ENCODE peak calls at places on chromosome 6, in five cellular contexts. B, C, G, N and I are unnamed samples.

GRCh38 chr6:148530394-148530923 is 187.8 kb downstream of the SASH1 start:
- DNase-seq in B (peak; percentile 13), C (peak; percentile 73), G (no peak), N (peak; percentile 65), I (no peak)

GRCh38 chr6:102520981-102521380 is 1127.5 kb downstream of the GRIK2 start:
- DNase-seq in B (no peak), C (peak; percentile 64), G (no peak), N (no peak), I (no peak)

GRCh38 chr6:117530467-117531242 is 48.2 kb downstream of the DCBLD1 start:
- DNase-seq in B (no peak), C (peak; percentile 82), G (no peak), N (no peak), I (no peak)

GRCh38 chr6:77173472-77174074 is 289.7 kb downstream of the HTR1B start:
- DNase-seq in B (peak; percentile 5), C (no peak), G (peak; percentile 39), N (peak; percentile 17), I (no peak)

GRCh38 chr6:143328885-143329284 is 121.6 kb downstream of the ADAT2 start:
- DNase-seq in B (no peak), C (no peak), G (no peak), N (no peak), I (no peak)

GRCh38 chr6:75893058-75893775 is 144.2 kb downstream of the MYO6 start:
- DNase-seq in B (peak; percentile 38), C (peak; percentile 94), G (no peak), N (no peak), I (no peak)

GRCh38 chr6:96659084-96659845 is 96.3 kb downstream of the FHL5 start:
- DNase-seq in B (no peak), C (no peak), G (no peak), N (no peak), I (no peak)

GRCh38 chr6:108581237-108581931 is 20.7 kb downstream of the FOXO3 start:
- DNase-seq in B (no peak), C (peak; percentile 86), G (no peak), N (peak; percentile 65), I (no peak)

GRCh38 chr6:36999467-37000125 is 5.9 kb upstream of the FGD2 start:
- DNase-seq in B (no peak), C (no peak), G (no peak), N (no peak), I (no peak)

GRCh38 chr6:33925869-33926268 is 122.1 kb upstream of the MLN start:
- DNase-seq in B (no peak), C (no peak), G (no peak), N (no peak), I (no peak)

GRCh38 chr6:32638521-32639219 is 1.5 kb downstream of the HLA-DQA1 start:
- DNase-seq in B (no peak), C (no peak), G (no peak), N (no peak), I (no peak)

GRCh38 chr6:32642707-32643106 is 5.5 kb downstream of the HLA-DQA1 start:
- DNase-seq in B (no peak), C (no peak), G (no peak), N (no peak), I (no peak)

GRCh38 chr6:32643904-32644303 is 6.7 kb downstream of the HLA-DQA1 start:
- DNase-seq in B (no peak), C (no peak), G (no peak), N (no peak), I (no peak)

GRCh38 chr6:32639440-32640394 is 2.5 kb downstream of the HLA-DQA1 start:
- DNase-seq in B (no peak), C (no peak), G (no peak), N (no peak), I (no peak)

GRCh38 chr6:32641122-32641521 is 3.9 kb downstream of the HLA-DQA1 start:
- DNase-seq in B (no peak), C (no peak), G (no peak), N (no peak), I (no peak)
- H3K4me1 ChIP-seq in B (no peaks in the 10 kb centered on the region), C (no peaks in the 10 kb centered on the region), G (no peaks in the 10 kb centered on the region), N (no peaks in the 10 kb centered on the region), I (no peaks in the 10 kb centered on the region)

DNA sequence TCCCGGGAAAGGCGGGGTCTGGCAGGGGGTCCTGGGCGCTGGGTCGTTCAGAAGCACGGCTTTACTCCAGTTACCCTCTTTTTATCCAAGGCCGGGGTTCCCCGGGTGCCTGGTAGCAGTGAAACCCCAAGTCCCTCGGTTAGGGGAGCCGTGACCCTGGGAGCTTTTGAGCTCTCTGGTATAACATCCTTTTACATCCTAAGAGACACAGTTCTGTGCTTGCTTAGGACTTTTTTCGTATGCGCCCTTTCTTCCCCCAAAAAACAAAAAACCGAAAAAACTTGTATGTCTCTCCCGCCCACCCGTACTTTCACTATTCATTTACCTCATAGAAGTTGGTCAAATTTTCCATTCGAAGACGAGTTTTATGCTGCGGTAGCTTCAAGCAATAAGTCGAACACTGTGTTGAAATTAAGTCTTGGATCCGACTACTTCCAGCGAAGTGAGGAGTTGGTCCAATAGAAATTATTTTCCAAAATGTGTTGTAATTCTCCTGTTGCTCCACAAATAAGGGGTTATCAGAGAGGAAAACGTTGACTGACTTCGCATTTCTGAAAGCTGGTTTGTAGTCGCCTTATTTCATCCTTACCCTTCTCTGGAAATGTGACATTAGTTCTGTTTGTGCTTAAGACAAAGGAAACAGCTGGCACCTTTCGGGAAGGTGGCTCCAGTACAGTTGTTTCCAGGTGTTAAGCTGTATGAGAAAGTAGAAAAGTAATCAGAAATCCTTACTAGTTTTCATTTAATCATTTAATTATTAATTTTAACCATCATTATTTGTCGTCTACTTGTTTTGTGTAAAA is 842 bp upstream of the MAN1A1 start:
- DNase-seq in B (no peak), C (peak; percentile 90), G (no peak), N (no peak), I (no peak)
- H3K4me1 ChIP-seq in B (no peaks in the 10 kb centered on the region), C (peaks cover 53% of the 10 kb centered on the region), G (no peaks in the 10 kb centered on the region), N (no peaks in the 10 kb centered on the region), I (no peaks in the 10 kb centered on the region)

GRCh38 chr6:111724039-111724438 is 118.4 kb upstream of the TRAF3IP2 start:
- DNase-seq in B (no peak), C (no peak), G (no peak), N (no peak), I (no peak)

GRCh38 chr6:111723412-111723970 is 117.8 kb upstream of the TRAF3IP2 start:
- DNase-seq in B (no peak), C (no peak), G (no peak), N (no peak), I (no peak)

GRCh38 chr6:111720931-111721496 is 115.3 kb upstream of the TRAF3IP2 start:
- DNase-seq in B (no peak), C (no peak), G (no peak), N (peak; percentile 48), I (no peak)

GRCh38 chr6:111721677-111722219 is 116.1 kb upstream of the TRAF3IP2 start:
- DNase-seq in B (peak; percentile 20), C (peak; percentile 68), G (no peak), N (no peak), I (no peak)

GRCh38 chr6:111722220-111722731 is 116.6 kb upstream of the TRAF3IP2 start:
- DNase-seq in B (no peak), C (peak; percentile 90), G (no peak), N (no peak), I (no peak)
- H3K4me1 ChIP-seq in B (no peaks in the 10 kb centered on the region), C (peaks cover 72% of the 10 kb centered on the region), G (peaks cover 6% of the 10 kb centered on the region), N (peaks cover 19% of the 10 kb centered on the region), I (no peaks in the 10 kb centered on the region)

GRCh38 chr6:10584607-10585006 is 63.5 kb downstream of the GCNT2 start:
- DNase-seq in B (no peak), C (no peak), G (no peak), N (no peak), I (no peak)
- H3K4me1 ChIP-seq in B (peaks cover 13% of the 10 kb centered on the region), C (no peaks in the 10 kb centered on the region), G (peaks cover 16% of the 10 kb centered on the region), N (peaks cover 9% of the 10 kb centered on the region), I (peaks cover 13% of the 10 kb centered on the region)

GRCh38 chr6:7129360-7129759 is 21.6 kb downstream of the RREB1 start:
- DNase-seq in B (no peak), C (no peak), G (no peak), N (no peak), I (no peak)
- H3K4me1 ChIP-seq in B (peaks cover 2% of the 10 kb centered on the region), C (peaks cover 14% of the 10 kb centered on the region), G (peaks cover 13% of the 10 kb centered on the region), N (peaks cover 7% of the 10 kb centered on the region), I (peaks cover 29% of the 10 kb centered on the region)

GRCh38 chr6:161548713-161549112 is 274.9 kb upstream of the AGPAT4 start:
- DNase-seq in B (no peak), C (no peak), G (no peak), N (no peak), I (no peak)

GRCh38 chr6:161546632-161547031 is 272.8 kb upstream of the AGPAT4 start:
- DNase-seq in B (no peak), C (no peak), G (no peak), N (no peak), I (no peak)

GRCh38 chr6:161545741-161546140 is 271.9 kb upstream of the AGPAT4 start:
- DNase-seq in B (no peak), C (no peak), G (no peak), N (no peak), I (no peak)

GRCh38 chr6:161549977-161550655 is 276.3 kb upstream of the AGPAT4 start:
- DNase-seq in B (no peak), C (no peak), G (no peak), N (no peak), I (no peak)

DNA sequence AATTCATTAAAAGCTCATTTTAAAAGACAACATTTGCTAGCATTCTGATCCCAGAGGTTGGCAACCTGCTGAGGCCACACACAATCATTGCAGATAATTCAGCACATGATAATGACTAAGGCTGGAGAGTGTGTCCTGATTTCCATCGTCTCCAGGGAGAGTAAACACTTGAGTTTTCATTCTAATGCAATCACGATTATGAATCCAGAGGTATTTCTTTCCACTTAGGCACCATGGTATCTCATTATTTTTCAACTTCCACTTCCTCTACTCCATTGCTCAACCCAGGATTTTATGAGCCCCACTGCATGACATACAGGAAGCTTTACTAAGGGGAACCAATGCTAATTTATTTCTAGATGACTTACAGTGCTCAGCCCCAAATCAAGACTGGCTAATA is 273.8 kb upstream of the AGPAT4 start:
- DNase-seq in B (no peak), C (no peak), G (no peak), N (no peak), I (no peak)
- H3K4me1 ChIP-seq in B (no peaks in the 10 kb centered on the region), C (peaks cover 9% of the 10 kb centered on the region), G (no peaks in the 10 kb centered on the region), N (peaks cover 2% of the 10 kb centered on the region), I (no peaks in the 10 kb centered on the region)

GRCh38 chr6:4971851-4972250 is 32.0 kb downstream of the RPP40 start:
- DNase-seq in B (no peak), C (no peak), G (no peak), N (no peak), I (no peak)
- H3K4me1 ChIP-seq in B (no peaks in the 10 kb centered on the region), C (peaks cover 12% of the 10 kb centered on the region), G (no peaks in the 10 kb centered on the region), N (no peaks in the 10 kb centered on the region), I (no peaks in the 10 kb centered on the region)

GRCh38 chr6:129684903-129685639 is 24.9 kb downstream of the ARHGAP18 start:
- DNase-seq in B (no peak), C (no peak), G (no peak), N (no peak), I (no peak)
- H3K4me1 ChIP-seq in B (peaks cover 3% of the 10 kb centered on the region), C (peaks cover 58% of the 10 kb centered on the region), G (peaks cover 10% of the 10 kb centered on the region), N (peaks cover 9% of the 10 kb centered on the region), I (peaks cover 73% of the 10 kb centered on the region)